ENCODE peak calls at places on chromosomes 1 and 21, in four cellular contexts. F is MM.1S, A is kidney epithelial cell, G is HFF-Myc. I is an unnamed sample.

GRCh38 chr1:115112496-115113375 is 23.4 kb upstream of the TSPAN2 start:
- DNase-seq in F (no peak), G (no peak), A (no peak), I (no peak)

GRCh38 chr1:1605724-1606123 is 5.8 kb upstream of the FNDC10 start:
- DNase-seq in G (no peak), F (no peak), A (no peak), I (no peak)

GRCh38 chr1:58699011-58699762 is 675 bp downstream of the MYSM1 start:
- DNase-seq in A (no peak), G (no peak), F (peak; percentile 31), I (peak; percentile 6)

GRCh38 chr1:11955221-11955620 is 20.7 kb downstream of the PLOD1 start:
- DNase-seq in F (no peak), A (no peak), G (no peak), I (no peak)

GRCh38 chr21:36282568-36283230 is 37.3 kb upstream of the MORC3 start:
- DNase-seq in A (no peak), G (no peak), F (no peak), I (no peak)

GRCh38 chr1:1373493-1374067 is 1.4 kb downstream of the AURKAIP1 start:
- DNase-seq in F (no peak), A (no peak), G (no peak), I (no peak)

GRCh38 chr1:1173793-1174415 is at the start of gene TTLL10:
- DNase-seq in A (no peak), F (no peak), G (no peak), I (no peak)

GRCh38 chr1:229822026-229822425 is 196.0 kb downstream of the URB2 start:
- DNase-seq in G (no peak), F (no peak), A (no peak), I (no peak)

GRCh38 chr1:167791281-167792209 is 69.8 kb downstream of the MPZL1 start:
- DNase-seq in F (no peak), A (no peak), G (no peak), I (no peak)

DNA sequence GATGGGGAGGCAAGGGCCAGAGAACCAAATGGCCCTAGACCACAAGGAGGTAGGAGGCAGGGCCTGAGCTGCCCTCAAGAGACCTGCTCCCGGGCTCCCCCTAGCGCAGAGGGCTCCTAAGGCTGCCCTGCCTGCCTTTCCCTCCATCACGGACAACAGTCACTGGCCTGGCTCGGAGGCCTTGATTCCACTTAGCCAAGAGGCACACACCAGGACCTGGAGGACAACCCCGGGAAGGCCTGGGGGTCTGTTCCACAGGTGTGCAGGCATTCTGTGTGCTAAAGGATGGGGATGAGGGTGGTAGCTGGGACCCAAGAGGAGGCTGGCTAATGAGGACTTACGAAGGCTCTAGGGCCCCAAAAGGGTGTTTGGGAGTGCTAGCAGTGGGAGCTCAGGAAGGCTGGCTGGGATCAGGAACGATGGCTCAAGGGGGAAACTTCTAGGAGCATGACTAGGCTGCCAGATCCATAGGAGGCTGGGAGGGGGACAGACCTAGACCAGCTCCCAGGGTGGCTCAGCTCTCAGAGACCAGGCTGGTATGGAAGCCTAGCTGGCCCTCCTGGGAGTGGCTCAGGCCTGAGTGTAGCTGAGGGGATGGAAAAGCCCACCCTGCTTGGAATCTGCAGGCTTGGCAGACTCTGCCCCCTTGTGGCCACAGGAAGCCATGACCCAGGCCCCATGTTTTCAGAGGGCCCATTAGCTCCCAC is 831 bp downstream of the ARTN start:
- DNase-seq in F (peak; percentile 72), G (no peak), A (no peak), I (peak; percentile 34)
- H3K4me3 ChIP-seq in F (peak overlapping the region; percentile 25), G (no peak overlapping the region), A (no peak overlapping the region), I (no peak overlapping the region)

DNA sequence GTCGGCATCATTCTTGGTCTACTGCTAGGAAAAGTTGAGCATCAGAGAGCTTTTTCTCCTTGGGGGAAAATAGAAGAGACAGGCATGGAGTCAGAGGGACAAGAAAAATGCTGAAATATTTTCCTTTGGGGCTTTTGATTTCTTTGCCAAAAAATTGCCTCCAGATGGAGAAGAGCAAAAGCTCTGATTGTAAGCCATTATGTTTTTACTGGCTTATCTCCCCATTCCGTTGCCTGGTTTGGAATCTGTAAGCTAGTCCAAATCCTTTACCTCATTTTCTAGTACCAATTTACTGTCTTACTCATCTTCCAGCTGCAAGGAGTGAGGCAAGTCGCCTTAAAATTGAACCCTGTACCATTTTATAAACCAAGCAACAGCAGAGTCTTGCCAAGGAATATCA is 23.3 kb upstream of the NBL1 start:
- DNase-seq in G (no peak), F (no peak), A (no peak), I (no peak)
- H3K4me3 ChIP-seq in G (no peak overlapping the region), F (no peak overlapping the region), A (no peak overlapping the region), I (no peak overlapping the region)

DNA sequence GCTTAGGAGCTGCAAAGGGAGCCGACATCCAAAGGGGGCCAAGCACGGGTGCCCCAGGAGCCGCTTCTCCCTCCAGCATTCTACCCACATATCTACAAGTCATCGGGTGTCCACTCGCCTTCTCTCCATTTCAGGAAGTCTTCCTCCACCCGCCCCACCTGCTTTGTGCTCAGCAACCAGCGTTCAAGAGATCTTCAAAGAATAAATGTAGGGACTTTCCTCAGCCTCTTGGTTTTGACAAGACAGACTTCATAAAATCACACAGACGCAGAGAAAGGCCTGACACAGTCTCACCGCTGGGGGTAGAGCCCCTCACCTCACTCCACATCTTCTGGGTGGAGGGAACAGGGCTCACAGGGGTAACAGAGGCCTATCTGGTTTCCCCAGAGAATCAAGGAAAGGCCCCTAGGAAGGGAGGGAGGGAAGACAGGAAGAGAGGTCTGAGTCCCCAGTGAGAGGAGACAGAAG is 49.5 kb downstream of the SSBP3 start:
- DNase-seq in G (no peak), F (no peak), A (no peak), I (no peak)
- H3K4me3 ChIP-seq in G (no peak overlapping the region), F (no peak overlapping the region), A (no peak overlapping the region), I (no peak overlapping the region)

GRCh38 chr1:233168384-233168783 is 127.1 kb downstream of the PCNX2 start:
- DNase-seq in G (no peak), A (no peak), F (no peak), I (no peak)

GRCh38 chr1:233158322-233158721 is 137.2 kb downstream of the PCNX2 start:
- DNase-seq in G (no peak), A (no peak), F (no peak), I (no peak)

GRCh38 chr1:233166896-233167295 is 128.6 kb downstream of the PCNX2 start:
- DNase-seq in G (no peak), A (no peak), F (no peak), I (no peak)

GRCh38 chr1:233163696-233164095 is 131.8 kb downstream of the PCNX2 start:
- DNase-seq in A (no peak), F (no peak), G (no peak), I (no peak)
- H3K4me3 ChIP-seq in A (no peak overlapping the region), F (no peak overlapping the region), G (no peak overlapping the region), I (no peak overlapping the region)

DNA sequence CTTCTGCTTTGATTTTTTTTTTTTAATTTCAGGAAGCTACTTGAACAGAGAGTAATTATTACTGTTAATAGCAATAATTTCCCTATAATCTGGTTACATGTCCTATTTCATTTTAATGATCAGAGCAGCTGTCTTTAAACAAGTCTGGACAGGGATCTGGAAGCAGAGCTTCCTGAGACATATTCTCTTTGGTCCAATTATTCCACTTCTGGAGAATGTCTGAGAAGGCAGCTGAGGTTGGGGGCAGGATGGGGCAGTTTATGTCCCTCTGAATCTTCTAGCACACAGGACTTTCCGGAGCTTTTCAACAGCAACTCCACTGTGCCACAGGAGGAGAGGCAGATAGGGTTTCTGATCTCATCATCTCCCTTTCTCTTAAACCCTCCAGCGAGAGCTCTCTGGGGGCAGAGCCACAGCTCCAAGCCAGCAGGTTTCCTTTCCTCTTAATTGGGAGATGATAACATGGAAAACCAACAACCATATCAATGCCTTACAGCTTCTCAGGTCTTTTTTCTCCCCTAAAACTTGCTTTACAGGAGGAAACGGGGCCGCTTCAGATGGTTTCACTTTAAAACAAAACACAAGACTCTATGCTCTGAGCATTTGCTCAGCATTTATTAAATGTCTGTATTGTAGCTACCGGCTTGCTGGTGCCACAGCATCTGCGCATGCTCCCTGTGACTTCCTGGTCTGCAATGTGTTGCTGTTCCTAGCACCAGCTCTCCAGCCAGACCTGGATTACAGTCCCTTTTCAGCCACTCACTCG is 425.7 kb upstream of the USP24 start:
- DNase-seq in A (no peak), G (peak; percentile 37), F (peak; percentile 86), I (no peak)
- H3K4me3 ChIP-seq in A (no peak overlapping the region), G (no peak overlapping the region), F (peak overlapping the region; percentile 63), I (no peak overlapping the region)

GRCh38 chr1:155207578-155208405 is at the start of gene THBS3:
- DNase-seq in A (no peak), F (no peak), G (no peak), I (no peak)

GRCh38 chr1:155208656-155209372 is at the start of gene MTX1:
- DNase-seq in F (peak; percentile 88), G (no peak), A (no peak), I (peak; percentile 54)

GRCh38 chr1:155205969-155206593 is 1.6 kb downstream of the THBS3 start:
- DNase-seq in A (no peak), G (no peak), F (no peak), I (no peak)

GRCh38 chr1:155208406-155208655 is 164 bp upstream of the MTX1 start:
- DNase-seq in G (peak; percentile 61), F (no peak), A (no peak), I (no peak)

GRCh38 chr1:155206891-155207577 is 663 bp downstream of the THBS3 start:
- DNase-seq in G (peak; percentile 64), F (peak; percentile 91), A (no peak), I (peak; percentile 82)
- H3K4me3 ChIP-seq in G (peak overlapping the region; percentile 100), F (no peak overlapping the region), A (peak overlapping the region; percentile 75), I (no peak overlapping the region)

DNA sequence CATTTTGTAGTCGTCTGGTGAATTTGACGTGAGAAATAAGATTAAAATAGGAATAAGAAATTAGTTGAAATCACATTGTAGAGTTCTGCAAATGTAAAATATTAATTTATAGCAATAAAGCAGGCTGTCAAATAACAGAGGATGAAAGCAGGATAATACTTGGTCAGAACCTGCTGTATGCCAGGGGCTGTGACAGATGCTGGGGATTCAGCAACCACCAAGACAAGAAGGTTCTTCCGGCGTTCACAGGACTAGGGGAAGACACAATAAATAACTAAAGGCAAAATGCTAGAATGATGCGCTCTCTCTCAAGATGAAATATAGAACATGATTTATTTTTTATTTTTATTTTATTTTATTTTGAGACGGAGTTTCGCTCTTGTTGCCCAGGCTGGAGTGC is 6.8 kb upstream of the PARK7 start:
- DNase-seq in F (no peak), G (no peak), A (no peak), I (no peak)
- H3K4me3 ChIP-seq in F (peak overlapping the region; percentile 71), G (peak overlapping the region; percentile 46), A (peak overlapping the region; percentile 49), I (no peak overlapping the region)

GRCh38 chr1:45009296-45009865 is 1.7 kb downstream of the HECTD3 start:
- DNase-seq in G (no peak), F (no peak), A (no peak), I (no peak)
- H3K4me3 ChIP-seq in G (peak overlapping the region; percentile 96), F (no peak overlapping the region), A (no peak overlapping the region), I (no peak overlapping the region)

GRCh38 chr21:16535100-16535418 is 805.3 kb downstream of the USP25 start:
- DNase-seq in A (no peak), G (peak; percentile 55), F (no peak), I (no peak)
- H3K4me3 ChIP-seq in A (no peak overlapping the region), G (peak overlapping the region; percentile 30), F (no peak overlapping the region), I (no peak overlapping the region)